ENCODE peak calls at places on chromosomes 1 and 21, in four cellular contexts. R is pancreas, U is HCT116, Q is Panc1. V is an unnamed sample.

GRCh38 chr1:90721210-90722194 is 4.4 kb upstream of the BARHL2 start:
- DNase-seq in U (peak), R (no peak), Q (peak), V (no peak)

GRCh38 chr1:71223949-71224348 is 143.1 kb upstream of the ZRANB2 start:
- DNase-seq in U (no peak), Q (no peak), R (no peak), V (no peak)

GRCh38 chr1:160018900-160019299 is 12.9 kb downstream of the PIGM start:
- DNase-seq in R (no peak), U (no peak), Q (no peak), V (no peak)

GRCh38 chr1:207282049-207282448 is 39.4 kb upstream of the CD55 start:
- DNase-seq in U (no peak), R (no peak), Q (no peak), V (no peak)

GRCh38 chr1:1243807-1244191 is 2.7 kb downstream of the C1QTNF12 start:
- DNase-seq in U (no peak), Q (no peak), R (no peak), V (no peak)

GRCh38 chr21:46008893-46009635 is 27.5 kb downstream of the COL6A1 start:
- DNase-seq in Q (no peak), U (no peak), R (no peak), V (no peak)

GRCh38 chr1:155001438-155001687 is 1.2 kb upstream of the ZBTB7B start:
- DNase-seq in R (no peak), Q (no peak), U (no peak), V (no peak)

GRCh38 chr21:21184771-21185528 is 186.7 kb downstream of the NCAM2 start:
- DNase-seq in U (no peak), R (no peak), Q (no peak), V (no peak)

GRCh38 chr1:230572121-230573083 is 69.9 kb upstream of the COG2 start:
- DNase-seq in R (no peak), Q (no peak), U (no peak), V (no peak)

GRCh38 chr21:38660333-38661295 is 145.1 kb upstream of the ETS2 start:
- DNase-seq in U (no peak), Q (no peak), R (no peak), V (no peak)

GRCh38 chr1:54352755-54353154 is 53.4 kb downstream of the SSBP3 start:
- DNase-seq in Q (no peak), R (no peak), U (no peak), V (no peak)

GRCh38 chr1:198179556-198179981 is 22.8 kb downstream of the NEK7 start:
- DNase-seq in Q (no peak), R (no peak), U (no peak), V (no peak)
- H3K27ac ChIP-seq in Q (no peak), R (no peak), U (no peak), V (no peak)

DNA sequence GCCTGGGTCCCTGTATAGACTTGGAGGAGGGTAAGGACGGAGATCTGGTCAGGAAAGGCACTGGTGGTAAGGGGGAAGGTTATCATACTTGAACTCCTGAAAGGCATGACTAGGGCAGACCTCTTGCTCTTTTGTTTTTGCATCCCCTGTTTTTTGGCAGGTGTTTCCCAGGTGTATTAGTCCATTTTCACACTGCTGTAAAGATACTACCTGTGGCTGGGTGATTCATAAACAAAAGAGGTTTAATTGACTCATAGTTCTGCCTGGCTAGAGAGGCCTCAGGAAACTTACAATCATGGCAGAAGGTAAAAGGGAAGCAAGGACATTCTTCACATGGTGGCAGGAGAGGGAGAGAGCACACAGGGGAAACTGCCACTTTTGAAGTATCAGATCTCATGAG is 57.2 kb upstream of the APOBEC4 start:
- DNase-seq in U (no peak), R (no peak), Q (no peak), V (no peak)
- H3K27ac ChIP-seq in U (no peak), R (no peak), Q (no peak), V (no peak)

GRCh38 chr1:30860320-30860652 is 48.3 kb downstream of the SDC3 start:
- DNase-seq in R (no peak), Q (no peak), U (no peak), V (no peak)
- H3K27ac ChIP-seq in R (no peak), Q (no peak), U (no peak), V (no peak)

DNA sequence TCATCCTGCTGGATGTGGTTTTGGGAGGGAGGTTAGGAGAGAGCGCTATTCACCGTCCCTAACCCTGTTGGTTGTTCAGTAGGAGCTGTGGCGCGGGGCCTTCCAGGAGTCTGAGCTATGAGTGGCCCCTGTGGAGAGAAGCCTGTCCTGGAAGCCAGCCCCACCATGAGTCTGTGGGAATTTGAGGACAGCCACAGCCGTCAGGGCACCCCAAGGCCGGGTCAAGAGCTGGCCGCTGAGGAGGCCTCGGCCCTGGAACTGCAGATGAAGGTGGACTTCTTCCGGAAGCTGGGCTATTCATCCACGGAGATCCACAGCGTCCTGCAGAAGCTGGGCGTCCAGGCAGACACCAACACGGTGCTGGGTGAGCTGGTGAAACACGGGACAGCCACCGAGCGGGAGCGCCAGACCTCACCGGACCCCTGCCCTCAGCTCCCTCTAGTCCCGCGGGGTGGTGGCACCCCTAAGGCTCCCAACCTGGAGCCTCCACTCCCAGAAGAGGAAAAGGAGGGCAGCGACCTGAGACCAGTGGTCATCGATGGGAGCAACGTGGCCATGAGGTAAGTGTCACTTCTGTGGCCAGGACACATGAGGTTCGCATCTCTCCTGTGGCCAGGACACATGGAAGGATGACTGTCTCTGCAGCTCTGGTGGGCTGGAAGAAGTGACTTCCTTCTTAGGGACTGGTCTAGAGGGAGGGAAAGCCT is 1.2 kb downstream of the ZC3H12A start:
- DNase-seq in R (peak), Q (no peak), U (no peak), V (no peak)
- H3K27ac ChIP-seq in R (peak), Q (peak), U (peak), V (peak)

DNA sequence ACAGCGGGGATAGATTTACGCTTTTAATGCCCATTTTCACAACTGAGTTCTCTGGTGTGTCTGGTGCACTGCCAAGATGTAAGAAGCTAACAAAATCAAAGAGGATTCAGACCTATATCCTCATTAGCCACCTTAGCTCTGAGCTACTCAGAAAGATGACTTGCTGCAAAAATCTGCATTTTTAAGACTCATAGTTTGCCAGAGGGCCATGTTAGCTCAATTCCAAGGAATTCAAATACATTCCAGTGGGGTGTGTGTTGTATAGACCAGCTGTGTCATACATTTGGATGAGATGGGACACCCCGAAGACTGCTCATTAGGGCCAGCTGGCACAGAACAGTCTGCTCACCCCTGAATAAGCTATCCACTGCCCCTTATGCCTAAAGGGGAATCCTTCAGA is 8.9 kb downstream of the DENND2D start:
- DNase-seq in R (no peak), Q (no peak), U (no peak), V (no peak)
- H3K27ac ChIP-seq in R (no peak), Q (no peak), U (no peak), V (no peak)

GRCh38 chr1:38516560-38516959 is 343.0 kb downstream of the RRAGC start:
- DNase-seq in Q (no peak), U (no peak), R (no peak), V (no peak)
- H3K27ac ChIP-seq in Q (no peak), U (no peak), R (no peak), V (no peak)

DNA sequence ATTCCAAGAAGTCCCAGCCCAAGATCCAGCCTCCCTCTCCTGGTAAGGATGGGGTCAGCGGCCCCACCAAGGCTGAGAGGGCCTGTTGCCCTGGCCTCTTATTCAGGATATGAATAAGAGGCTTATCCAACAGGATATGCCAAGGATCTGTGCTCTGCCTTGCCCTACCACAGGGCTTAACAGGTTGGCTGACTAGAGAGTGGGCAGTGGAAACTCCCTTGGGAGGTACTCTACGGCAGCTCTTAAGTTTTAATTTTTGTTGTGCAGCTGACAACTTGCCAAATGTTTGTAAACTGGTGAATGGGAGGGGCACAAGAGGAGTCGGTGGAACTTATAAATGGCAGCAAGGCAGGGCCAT is 16.5 kb upstream of the PIGV start:
- DNase-seq in U (no peak), Q (no peak), R (no peak), V (no peak)
- H3K27ac ChIP-seq in U (peak), Q (peak), R (peak), V (peak)

DNA sequence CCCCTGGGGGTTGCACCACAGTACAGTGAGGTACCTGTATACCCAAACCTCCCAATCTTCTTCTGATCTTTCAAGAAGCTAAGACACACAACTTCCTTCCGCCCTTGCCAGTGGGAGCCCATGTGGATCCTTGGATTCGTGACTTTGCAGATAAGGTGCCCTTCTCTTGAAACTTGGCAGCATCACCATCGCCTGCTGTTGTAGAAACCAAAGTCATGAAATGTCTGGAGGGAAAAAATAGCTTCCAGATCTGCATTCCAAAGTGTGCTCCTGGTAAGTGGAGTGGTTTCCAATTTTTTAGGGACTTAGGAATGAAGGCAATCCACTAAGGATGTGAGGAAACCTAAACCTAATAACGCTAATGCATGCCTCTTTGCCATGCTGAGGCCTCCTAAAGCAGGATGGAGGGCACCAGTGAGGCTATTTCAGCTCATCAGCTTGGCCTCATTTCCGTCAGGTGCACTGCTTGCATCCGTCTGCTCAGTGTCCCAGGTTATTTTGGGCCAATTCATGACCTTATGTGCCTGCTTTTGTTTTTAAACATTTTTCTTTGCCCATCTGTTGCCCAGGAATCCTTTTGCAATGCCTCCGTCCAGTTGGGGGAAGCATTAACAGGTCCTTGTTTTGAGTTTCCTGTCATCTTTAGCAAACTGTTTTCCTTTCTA is 8.2 kb upstream of the EFHD2 start:
- DNase-seq in Q (no peak), R (no peak), U (no peak), V (peak)
- H3K27ac ChIP-seq in Q (no peak), R (no peak), U (no peak), V (no peak)